ENCODE peak calls at places on chromosomes 3 and 15, in six cellular contexts. B, K, A, H, N and T are unnamed samples. For H3K4me1 and H3K9me3, the result is how much of the 10 kb centered on the place peaks cover.

GRCh38 chr3:134656211-134656800 is 5.5 kb upstream of the KY start:
- DNase-seq in N (no peak), B (no peak), A (no peak), H (no peak), K (no peak), T (no peak)

GRCh38 chr3:185153861-185154629 is 1.2 kb upstream of the C3orf70 start:
- DNase-seq in A (no peak), H (no peak), B (no peak), K (no peak), N (no peak), T (no peak)

GRCh38 chr3:29313981-29314726 is 33.3 kb downstream of the RBMS3 start:
- DNase-seq in H (no peak), K (no peak), A (no peak), B (no peak), N (no peak), T (no peak)

GRCh38 chr3:66938338-66938963 is 59.7 kb upstream of the KBTBD8 start:
- DNase-seq in K (no peak), H (peak), N (peak), B (peak), A (peak), T (no peak)

GRCh38 chr3:59433546-59433945 is 383.7 kb upstream of the CFAP20DC start:
- DNase-seq in K (no peak), A (no peak), H (no peak), N (no peak), B (no peak), T (no peak)

GRCh38 chr3:87270908-87271727 is 5.3 kb downstream of the POU1F1 start:
- DNase-seq in B (no peak), K (no peak), H (no peak), A (no peak), N (peak), T (no peak)

GRCh38 chr3:16072420-16073110 is 101.9 kb upstream of the GALNT15 start:
- DNase-seq in N (no peak), B (no peak), K (no peak), H (no peak), A (no peak), T (no peak)

GRCh38 chr3:152302521-152303021 is 33.8 kb downstream of the MBNL1 start:
- DNase-seq in B (no peak), K (peak), H (peak), A (no peak), N (peak), T (peak)

GRCh38 chr3:136142592-136142991 is 53.5 kb downstream of the MSL2 start:
- DNase-seq in N (no peak), A (no peak), K (no peak), H (peak), B (no peak), T (no peak)

GRCh38 chr3:154782151-154782550 is 298.0 kb upstream of the MME start:
- DNase-seq in K (no peak), N (no peak), H (peak), B (no peak), A (no peak), T (no peak)

GRCh38 chr3:24013843-24014242 is 68.8 kb downstream of the NR1D2 start:
- DNase-seq in K (no peak), A (no peak), H (no peak), N (no peak), B (no peak), T (no peak)

GRCh38 chr3:104273046-104273649 is 1093.6 kb upstream of the ALCAM start:
- DNase-seq in A (peak), K (no peak), B (no peak), N (no peak), H (peak), T (no peak)

GRCh38 chr3:99131876-99132275 is 230.4 kb upstream of the DCBLD2 start:
- DNase-seq in A (no peak), H (no peak), N (no peak), K (no peak), B (no peak), T (no peak)

GRCh38 chr3:48402907-48403306 is 27.0 kb downstream of the PLXNB1 start:
- DNase-seq in K (no peak), A (no peak), N (no peak), H (no peak), B (no peak), T (no peak)

GRCh38 chr3:127711021-127711420 is 38.3 kb downstream of the ABTB1 start:
- DNase-seq in B (no peak), H (no peak), K (no peak), A (no peak), N (no peak), T (no peak)

GRCh38 chr3:98371186-98371585 is 17.5 kb downstream of the OR5K4 start:
- DNase-seq in A (no peak), B (no peak), H (no peak), K (no peak), N (no peak), T (no peak)

GRCh38 chr15:31489801-31490646 is 163.4 kb downstream of the KLF13 start:
- DNase-seq in K (no peak), A (peak), N (no peak), B (peak), H (peak), T (no peak)

GRCh38 chr3:55906896-55907295 is 419.8 kb upstream of the WNT5A start:
- DNase-seq in N (no peak), K (no peak), A (no peak), H (no peak), B (no peak), T (no peak)

DNA sequence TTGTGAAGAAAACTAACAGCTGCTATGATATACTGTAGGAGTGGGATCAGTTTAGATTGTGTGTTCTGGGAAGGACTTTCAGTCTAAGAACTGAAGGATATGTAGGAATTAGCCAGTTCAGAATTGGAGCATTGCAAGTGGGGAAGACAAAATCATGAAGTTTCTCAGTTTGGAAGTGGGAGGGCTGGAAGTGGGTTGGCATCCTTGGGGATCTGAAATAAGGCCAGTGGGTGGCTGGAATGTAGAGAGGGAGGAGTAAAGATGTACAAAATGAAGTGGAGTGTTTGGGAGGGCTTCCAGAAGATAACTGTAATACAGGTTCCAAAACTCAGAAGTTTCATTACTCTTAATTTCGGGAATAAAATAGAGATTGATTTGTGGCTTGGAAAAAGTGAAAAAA is 17.2 kb downstream of the SEC22A start:
- DNase-seq in A (no peak), H (no peak), B (no peak), K (no peak), N (no peak), T (no peak)
- H3K4me3 ChIP-seq in A (no peak), H (no peak), B (no peak), K (no peak), N (no peak), T (no peak)

GRCh38 chr15:85762039-85762755 is 32.5 kb downstream of the KLHL25 start:
- DNase-seq in B (no peak), H (no peak), N (no peak), K (no peak), A (no peak), T (no peak)
- H3K4me1 ChIP-seq in B (under half), H (under half), N (under half), K (under half), A (under half), T (under half)

DNA sequence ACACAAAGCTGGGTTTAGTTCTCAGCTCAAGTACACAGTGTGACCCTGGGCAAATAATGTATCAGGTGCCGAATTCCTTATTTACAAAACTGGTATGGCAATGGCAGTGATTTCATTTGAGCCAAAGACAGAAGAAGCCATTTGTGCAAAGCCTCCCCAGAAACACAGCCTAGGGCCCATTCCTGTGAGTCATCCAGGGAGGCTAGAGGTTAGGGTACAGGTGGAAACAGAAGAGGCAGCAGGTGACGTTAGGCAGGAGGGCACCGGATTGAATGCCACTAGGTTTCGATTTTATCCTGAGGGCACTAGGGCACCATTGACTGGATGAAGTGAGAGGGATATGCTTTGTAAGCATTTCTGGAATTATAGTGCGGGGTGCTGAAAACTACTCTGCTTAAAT is 766.9 kb upstream of the NR2F2 start:
- DNase-seq in A (no peak), H (no peak), N (no peak), K (no peak), B (no peak), T (no peak)
- H3K9me3 ChIP-seq in A (under half), H (under half), N (under half), K (under half), B (under half), T (under half)

GRCh38 chr3:72890166-72890925 is 2.5 kb downstream of the GXYLT2 start:
- DNase-seq in N (no peak), B (peak), A (no peak), H (no peak), K (no peak), T (no peak)
- H3K4me3 ChIP-seq in N (no peak), B (no peak), A (no peak), H (peak), K (no peak), T (no peak)

GRCh38 chr15:91308855-91309254 is 208.8 kb downstream of the SV2B start:
- DNase-seq in H (no peak), N (no peak), K (no peak), A (no peak), B (no peak), T (no peak)

GRCh38 chr15:91316123-91316522 is 216.1 kb downstream of the SV2B start:
- DNase-seq in A (no peak), B (no peak), K (no peak), N (no peak), H (no peak), T (no peak)

GRCh38 chr15:91308209-91308608 is 208.2 kb downstream of the SV2B start:
- DNase-seq in N (no peak), K (no peak), A (no peak), B (no peak), H (no peak), T (no peak)

GRCh38 chr15:91307561-91307960 is 207.5 kb downstream of the SV2B start:
- DNase-seq in A (no peak), K (no peak), H (no peak), N (no peak), B (no peak), T (no peak)

DNA sequence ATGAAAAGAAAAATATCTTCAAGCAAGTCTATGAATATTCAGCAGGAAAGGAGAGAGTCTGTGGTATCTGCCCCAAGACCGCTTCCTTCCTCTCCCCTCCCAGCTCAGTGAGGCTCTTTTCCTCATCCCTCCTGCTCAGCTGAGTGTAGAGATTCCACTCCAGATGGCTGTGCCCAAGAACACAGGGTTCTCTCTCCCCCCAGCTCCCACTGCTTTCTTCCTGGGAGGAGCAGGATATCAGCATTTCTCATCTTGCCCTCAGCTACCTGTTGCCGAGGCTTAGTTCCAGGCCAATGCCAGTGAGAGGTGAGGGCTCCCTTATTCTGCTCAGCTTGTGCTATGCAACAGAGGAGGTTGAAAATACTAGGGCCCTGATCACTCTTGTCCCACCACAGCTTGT is 211.9 kb downstream of the SV2B start:
- DNase-seq in N (no peak), A (no peak), B (no peak), H (no peak), K (no peak), T (no peak)
- H3K4me1 ChIP-seq in N (under half), A (under half), B (under half), H (under half), K (under half), T (under half)

DNA sequence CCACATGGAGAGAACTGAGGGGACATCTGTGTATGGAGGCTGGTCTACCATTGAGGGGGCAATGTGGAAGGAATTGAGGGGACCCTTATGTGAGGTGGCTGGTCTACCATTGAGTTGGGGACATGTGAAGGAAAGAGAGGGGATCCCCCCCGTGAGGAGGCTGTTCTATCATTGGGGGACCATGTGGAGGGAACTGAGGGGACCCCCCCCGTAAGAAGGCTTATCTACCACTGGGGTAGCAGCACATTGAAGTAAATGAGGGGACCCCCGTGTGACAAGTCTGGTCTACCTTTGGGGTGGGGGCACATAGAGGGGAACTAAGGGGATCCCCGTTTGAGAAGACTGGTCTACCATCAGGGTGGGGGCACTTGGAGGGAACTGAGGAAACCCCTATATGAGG is 158.0 kb downstream of the FBLN2 start:
- DNase-seq in B (no peak), A (no peak), H (no peak), K (peak), N (no peak), T (no peak)
- H3K9me3 ChIP-seq in B (under half), A (under half), H (under half), K (under half), N (under half), T (under half)

GRCh38 chr3:9552252-9552999 is 1.2 kb downstream of the LHFPL4 start:
- DNase-seq in H (peak), A (no peak), B (peak), K (no peak), N (peak), T (peak)
- H3K4me3 ChIP-seq in H (no peak), A (no peak), B (no peak), K (no peak), N (no peak), T (no peak)